ENCODE peak calls at places on chromosomes 6 and 20, in six cellular contexts. A is breast epithelium, Z is myocyte, E is memory B cell, C is IMR-90, L is GM18507. D is an unnamed sample.

GRCh38 chr6:44849829-44850228 is 462.3 kb downstream of the CDC5L start:
- DNase-seq in A (no peak), Z (no peak), E (no peak), C (no peak), L (no peak), D (no peak)

GRCh38 chr6:18845891-18846290 is 458.7 kb downstream of the RNF144B start:
- DNase-seq in A (no peak), Z (no peak), E (no peak), C (no peak), L (no peak), D (no peak)

GRCh38 chr6:146551545-146551944 is 7.9 kb downstream of the RAB32 start:
- DNase-seq in A (no peak), Z (no peak), E (no peak), C (peak), L (no peak), D (no peak)

GRCh38 chr6:168417158-168417557 is 23.8 kb upstream of the SMOC2 start:
- DNase-seq in A (no peak), Z (no peak), E (no peak), C (no peak), L (no peak), D (no peak)

GRCh38 chr20:34543457-34544056 is 15.0 kb upstream of the MAP1LC3A start:
- DNase-seq in A (no peak), Z (no peak), E (no peak), C (no peak), L (no peak), D (peak)

GRCh38 chr6:43702522-43703440 is 15.2 kb upstream of the MRPS18A start:
- DNase-seq in A (peak), Z (peak), E (peak), C (peak), L (no peak), D (peak)

GRCh38 chr6:149331043-149331807 is 13.7 kb downstream of the TAB2 start:
- DNase-seq in A (no peak), Z (no peak), E (no peak), C (peak), L (no peak), D (no peak)

GRCh38 chr6:39684790-39685485 is 40.3 kb downstream of the KIF6 start:
- DNase-seq in A (no peak), Z (no peak), E (no peak), C (peak), L (no peak), D (no peak)

GRCh38 chr6:41426888-41427641 is 91.7 kb downstream of the NCR2 start:
- DNase-seq in A (no peak), Z (no peak), E (no peak), C (no peak), L (no peak), D (no peak)

GRCh38 chr6:168827484-168827883 is 386.5 kb downstream of the SMOC2 start:
- DNase-seq in A (no peak), Z (no peak), E (no peak), C (no peak), L (no peak), D (no peak)